ENCODE peak calls at places on chromosomes 6 and 20, in ten cellular contexts. B, G, H, T, P, F, R, O, N and D are unnamed samples.

GRCh38 chr20:34222208-34222607 is 19.0 kb upstream of the ASIP start:
- DNase-seq in B (no peak), G (peak; percentile 8), H (no peak), T (no peak), P (peak; percentile 86), F (no peak), R (no peak), O (no peak), N (peak; percentile 98), D (peak; percentile 94)

GRCh38 chr20:53639647-53640440 is 46.2 kb upstream of the ZNF217 start:
- DNase-seq in B (no peak), G (no peak), H (no peak), T (no peak), P (no peak), F (no peak), R (no peak), O (no peak), N (no peak), D (no peak)

GRCh38 chr6:157292202-157292601 is 31.1 kb downstream of the TMEM242 start:
- DNase-seq in B (no peak), G (no peak), H (no peak), T (no peak), P (no peak), F (no peak), R (no peak), O (no peak), N (no peak), D (no peak)

GRCh38 chr20:47737923-47738322 is 47.4 kb downstream of the SULF2 start:
- DNase-seq in B (no peak), G (no peak), H (no peak), T (no peak), P (no peak), F (no peak), R (no peak), O (no peak), N (no peak), D (no peak)

GRCh38 chr20:21315138-21315537 is 12.0 kb downstream of the XRN2 start:
- DNase-seq in B (no peak), G (peak; percentile 18), H (no peak), T (peak; percentile 15), P (peak; percentile 35), F (no peak), R (no peak), O (no peak), N (peak; percentile 72), D (peak; percentile 14)

GRCh38 chr6:49949062-49949461 is 14.9 kb downstream of the DEFB114 start:
- DNase-seq in B (no peak), G (no peak), H (no peak), T (no peak), P (no peak), F (no peak), R (no peak), O (no peak), N (no peak), D (no peak)

GRCh38 chr20:9578584-9578983 is 64.2 kb downstream of the LAMP5 start:
- DNase-seq in B (no peak), G (no peak), H (no peak), T (no peak), P (no peak), F (no peak), R (no peak), O (no peak), N (no peak), D (no peak)

GRCh38 chr6:135946674-135947073 is 95.2 kb downstream of the PDE7B start:
- DNase-seq in B (no peak), G (no peak), H (no peak), T (no peak), P (no peak), F (no peak), R (no peak), O (no peak), N (no peak), D (no peak)

GRCh38 chr6:122028933-122029332 is 370.5 kb upstream of the HSF2 start:
- DNase-seq in B (no peak), G (no peak), H (no peak), T (no peak), P (no peak), F (no peak), R (no peak), O (no peak), N (no peak), D (no peak)

GRCh38 chr6:3617192-3617631 is 134.3 kb downstream of the PXDC1 start:
- DNase-seq in B (no peak), G (no peak), H (peak; percentile 7), T (no peak), P (no peak), F (no peak), R (no peak), O (no peak), N (no peak), D (no peak)

GRCh38 chr6:1798303-1798964 is 188.7 kb downstream of the FOXC1 start:
- DNase-seq in B (no peak), G (peak; percentile 42), H (no peak), T (no peak), P (no peak), F (no peak), R (no peak), O (no peak), N (no peak), D (no peak)

GRCh38 chr20:38383147-38383546 is 36.9 kb downstream of the LBP start:
- DNase-seq in B (no peak), G (no peak), H (no peak), T (no peak), P (no peak), F (no peak), R (no peak), O (no peak), N (no peak), D (no peak)

GRCh38 chr20:22921595-22922421 is 113.3 kb upstream of the SSTR4 start:
- DNase-seq in B (no peak), G (no peak), H (no peak), T (peak; percentile 74), P (peak; percentile 89), F (no peak), R (no peak), O (no peak), N (peak; percentile 80), D (peak; percentile 28)

GRCh38 chr20:58342104-58342945 is 32.8 kb downstream of the RAB22A start:
- DNase-seq in B (no peak), G (no peak), H (no peak), T (no peak), P (no peak), F (no peak), R (no peak), O (no peak), N (peak; percentile 84), D (no peak)

GRCh38 chr6:110398778-110399177 is 16.6 kb downstream of the DDO start:
- DNase-seq in B (no peak), G (no peak), H (no peak), T (no peak), P (peak; percentile 40), F (no peak), R (no peak), O (no peak), N (peak; percentile 52), D (no peak)

GRCh38 chr6:52109073-52109635 is 21.7 kb upstream of the PKHD1 start:
- DNase-seq in B (no peak), G (no peak), H (no peak), T (no peak), P (no peak), F (no peak), R (no peak), O (no peak), N (no peak), D (no peak)

GRCh38 chr6:101110814-101111213 is 229.7 kb upstream of the ASCC3 start:
- DNase-seq in B (no peak), G (no peak), H (no peak), T (no peak), P (no peak), F (no peak), R (no peak), O (no peak), N (peak; percentile 60), D (peak; percentile 10)

GRCh38 chr6:159540152-159540551 is 152.9 kb downstream of the SOD2 start:
- DNase-seq in B (no peak), G (no peak), H (no peak), T (no peak), P (peak; percentile 54), F (peak; percentile 41), R (no peak), O (peak; percentile 57), N (no peak), D (no peak)

GRCh38 chr6:145865175-145865574 is 50.6 kb upstream of the FBXO30 start:
- DNase-seq in B (no peak), G (no peak), H (no peak), T (no peak), P (no peak), F (no peak), R (no peak), O (no peak), N (no peak), D (no peak)

GRCh38 chr6:28838289-28838633 is 85.5 kb downstream of the TRIM27 start:
- DNase-seq in B (peak; percentile 61), G (peak; percentile 66), H (no peak), T (peak; percentile 89), P (peak; percentile 75), F (peak; percentile 62), R (peak; percentile 13), O (peak; percentile 40), N (peak; percentile 78), D (peak; percentile 28)

GRCh38 chr6:154849475-154849874 is 116.3 kb downstream of the SCAF8 start:
- DNase-seq in B (no peak), G (no peak), H (no peak), T (no peak), P (no peak), F (no peak), R (no peak), O (no peak), N (no peak), D (no peak)

GRCh38 chr20:48668451-48668946 is 159.3 kb downstream of the PREX1 start:
- DNase-seq in B (no peak), G (no peak), H (no peak), T (no peak), P (peak; percentile 51), F (no peak), R (peak; percentile 66), O (peak; percentile 55), N (no peak), D (no peak)